ENCODE peak calls at places on chromosomes 5 and 9, in seven cellular contexts. One of them, this sample, is unnamed.

GRCh38 chr5:149517461-149518122 is 33.6 kb downstream of the CSNK1A1 start:
- DNase-seq in hepatic stellate cell: no peak
- DNase-seq in neural crest cell: no peak
- DNase-seq in fibroblast of the conjunctiva: no peak
- DNase-seq in HT1080: no peak
- DNase-seq in AG08395: no peak
- DNase-seq in mucosa of gallbladder: no peak
- DNase-seq in this sample: peak

GRCh38 chr9:71941060-71941568 is 29.7 kb downstream of the C9orf85 start:
- DNase-seq in hepatic stellate cell: no peak
- DNase-seq in neural crest cell: no peak
- DNase-seq in fibroblast of the conjunctiva: no peak
- DNase-seq in HT1080: no peak
- DNase-seq in AG08395: peak
- DNase-seq in mucosa of gallbladder: no peak
- DNase-seq in this sample: no peak

GRCh38 chr5:169650701-169651331 is 13.7 kb downstream of the DOCK2 start:
- DNase-seq in hepatic stellate cell: peak
- DNase-seq in neural crest cell: no peak
- DNase-seq in fibroblast of the conjunctiva: no peak
- DNase-seq in HT1080: peak
- DNase-seq in AG08395: peak
- DNase-seq in mucosa of gallbladder: no peak
- DNase-seq in this sample: no peak

GRCh38 chr5:74394924-74395880 is 245.3 kb downstream of the ENC1 start:
- DNase-seq in hepatic stellate cell: no peak
- DNase-seq in neural crest cell: no peak
- DNase-seq in fibroblast of the conjunctiva: no peak
- DNase-seq in HT1080: peak
- DNase-seq in AG08395: no peak
- DNase-seq in mucosa of gallbladder: no peak
- DNase-seq in this sample: no peak

GRCh38 chr5:122259995-122260394 is 52.0 kb upstream of the SNCAIP start:
- DNase-seq in hepatic stellate cell: peak
- DNase-seq in neural crest cell: no peak
- DNase-seq in fibroblast of the conjunctiva: peak
- DNase-seq in HT1080: peak
- DNase-seq in AG08395: peak
- DNase-seq in mucosa of gallbladder: no peak
- DNase-seq in this sample: peak

GRCh38 chr9:92613268-92614122 is 56.4 kb downstream of the IPPK start:
- DNase-seq in hepatic stellate cell: no peak
- DNase-seq in neural crest cell: no peak
- DNase-seq in fibroblast of the conjunctiva: no peak
- DNase-seq in HT1080: no peak
- DNase-seq in AG08395: no peak
- DNase-seq in mucosa of gallbladder: no peak
- DNase-seq in this sample: no peak

GRCh38 chr5:65728219-65728618 is 6.2 kb downstream of the NLN start:
- DNase-seq in hepatic stellate cell: no peak
- DNase-seq in neural crest cell: no peak
- DNase-seq in fibroblast of the conjunctiva: no peak
- DNase-seq in HT1080: no peak
- DNase-seq in AG08395: no peak
- DNase-seq in mucosa of gallbladder: no peak
- DNase-seq in this sample: no peak

GRCh38 chr5:85049020-85049419 is 664.3 kb upstream of the EDIL3 start:
- DNase-seq in hepatic stellate cell: peak
- DNase-seq in neural crest cell: no peak
- DNase-seq in fibroblast of the conjunctiva: peak
- DNase-seq in HT1080: peak
- DNase-seq in AG08395: no peak
- DNase-seq in mucosa of gallbladder: no peak
- DNase-seq in this sample: peak

GRCh38 chr9:36263662-36264061 is 5.4 kb upstream of the GNE start:
- DNase-seq in hepatic stellate cell: no peak
- DNase-seq in neural crest cell: no peak
- DNase-seq in fibroblast of the conjunctiva: no peak
- DNase-seq in HT1080: no peak
- DNase-seq in AG08395: no peak
- DNase-seq in mucosa of gallbladder: no peak
- DNase-seq in this sample: no peak

GRCh38 chr5:179123109-179123426 is 62.9 kb downstream of the ZNF354C start:
- DNase-seq in hepatic stellate cell: no peak
- DNase-seq in neural crest cell: no peak
- DNase-seq in fibroblast of the conjunctiva: no peak
- DNase-seq in HT1080: no peak
- DNase-seq in AG08395: no peak
- DNase-seq in mucosa of gallbladder: no peak
- DNase-seq in this sample: no peak

GRCh38 chr9:111659706-111660105 is 1.7 kb upstream of the GNG10 start:
- DNase-seq in hepatic stellate cell: no peak
- DNase-seq in neural crest cell: no peak
- DNase-seq in fibroblast of the conjunctiva: no peak
- DNase-seq in HT1080: no peak
- DNase-seq in AG08395: no peak
- DNase-seq in mucosa of gallbladder: no peak
- DNase-seq in this sample: peak

GRCh38 chr5:177043114-177043513 is 20.6 kb downstream of the ZNF346 start:
- DNase-seq in hepatic stellate cell: no peak
- DNase-seq in neural crest cell: no peak
- DNase-seq in fibroblast of the conjunctiva: no peak
- DNase-seq in HT1080: no peak
- DNase-seq in AG08395: no peak
- DNase-seq in mucosa of gallbladder: no peak
- DNase-seq in this sample: no peak

GRCh38 chr9:73423891-73424290 is 272.2 kb downstream of the ANXA1 start:
- DNase-seq in hepatic stellate cell: no peak
- DNase-seq in neural crest cell: no peak
- DNase-seq in fibroblast of the conjunctiva: no peak
- DNase-seq in HT1080: peak
- DNase-seq in AG08395: no peak
- DNase-seq in mucosa of gallbladder: no peak
- DNase-seq in this sample: peak

GRCh38 chr5:139799359-139799758 is 3.8 kb downstream of the PSD2 start:
- DNase-seq in hepatic stellate cell: no peak
- DNase-seq in neural crest cell: no peak
- DNase-seq in fibroblast of the conjunctiva: no peak
- DNase-seq in HT1080: no peak
- DNase-seq in AG08395: no peak
- DNase-seq in mucosa of gallbladder: no peak
- DNase-seq in this sample: no peak